ENCODE peak calls at places on chromosomes 11 and 22, in six cellular contexts. I is stomach, Y is endothelial cell of umbilical vein, E is lower leg skin, T is adrenal gland, K is Peyer's patch. D is an unnamed sample.

GRCh38 chr22:41598081-41598480 is 8.4 kb upstream of the PMM1 start:
- DNase-seq in I (no peak), Y (peak; percentile 67), E (no peak), T (peak; percentile 58), K (no peak), D (no peak)

GRCh38 chr22:49015459-49015858 is 812.2 kb downstream of the BRD1 start:
- DNase-seq in I (peak; percentile 15), Y (no peak), E (peak; percentile 76), T (peak; percentile 2), K (no peak), D (no peak)

GRCh38 chr11:61657566-61657965 is 22.6 kb upstream of the DAGLA start:
- DNase-seq in I (no peak), Y (peak; percentile 37), E (no peak), T (no peak), K (no peak), D (peak; percentile 54)

GRCh38 chr11:29231991-29232390 is 784.8 kb downstream of the KCNA4 start:
- DNase-seq in I (no peak), Y (no peak), E (no peak), T (no peak), K (no peak), D (no peak)

GRCh38 chr22:30267382-30268302 is 991 bp upstream of the OSM start:
- DNase-seq in I (no peak), Y (no peak), E (no peak), T (no peak), K (peak; percentile 56), D (no peak)

GRCh38 chr11:74949748-74950127 is 672 bp downstream of the SPCS2 start:
- DNase-seq in I (no peak), Y (peak; percentile 36), E (no peak), T (no peak), K (no peak), D (no peak)

GRCh38 chr11:118607401-118608267 is at the start of gene PHLDB1:
- DNase-seq in I (peak; percentile 46), Y (peak; percentile 70), E (peak; percentile 92), T (peak; percentile 51), K (peak; percentile 40), D (peak; percentile 66)

GRCh38 chr11:47437746-47438418 is 11.1 kb downstream of the RAPSN start:
- DNase-seq in I (peak; percentile 72), Y (no peak), E (no peak), T (peak; percentile 88), K (no peak), D (peak; percentile 73)

DNA sequence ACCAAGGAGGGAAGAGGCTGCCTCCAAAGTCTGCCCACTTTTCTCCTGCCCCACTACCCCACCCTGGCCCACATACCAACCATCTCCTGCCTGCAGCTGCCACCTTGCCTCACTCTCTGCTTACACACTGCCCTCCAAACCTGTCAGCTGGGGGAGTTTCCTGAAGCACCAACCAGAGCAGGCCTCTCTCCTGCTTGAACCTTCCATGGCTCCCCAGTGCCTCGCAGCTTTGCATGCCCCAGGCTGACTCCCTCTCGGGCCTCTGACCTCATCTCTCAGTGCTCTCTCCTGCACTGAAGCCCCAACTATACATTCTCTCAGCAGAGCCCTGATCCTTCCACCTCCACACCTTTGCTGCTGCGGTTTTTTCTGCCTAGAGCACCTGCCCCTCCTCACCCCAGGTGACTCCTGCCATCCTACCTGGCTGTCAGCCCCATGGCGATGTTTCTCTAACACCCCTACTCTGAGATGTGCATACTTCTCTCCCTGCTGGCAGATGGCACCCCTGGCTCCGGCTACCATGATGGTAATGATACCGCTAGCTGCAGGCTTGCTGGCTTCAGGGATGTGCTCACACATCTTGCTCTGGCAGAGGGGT is 43.5 kb downstream of the MN1 start:
- DNase-seq in I (no peak), Y (no peak), E (no peak), T (no peak), K (no peak), D (no peak)
- TF ChIP-seq POLR2A in I (no peak), Y (no peak), E (no peak), T (no peak), K (no peak), D (no peak)

DNA sequence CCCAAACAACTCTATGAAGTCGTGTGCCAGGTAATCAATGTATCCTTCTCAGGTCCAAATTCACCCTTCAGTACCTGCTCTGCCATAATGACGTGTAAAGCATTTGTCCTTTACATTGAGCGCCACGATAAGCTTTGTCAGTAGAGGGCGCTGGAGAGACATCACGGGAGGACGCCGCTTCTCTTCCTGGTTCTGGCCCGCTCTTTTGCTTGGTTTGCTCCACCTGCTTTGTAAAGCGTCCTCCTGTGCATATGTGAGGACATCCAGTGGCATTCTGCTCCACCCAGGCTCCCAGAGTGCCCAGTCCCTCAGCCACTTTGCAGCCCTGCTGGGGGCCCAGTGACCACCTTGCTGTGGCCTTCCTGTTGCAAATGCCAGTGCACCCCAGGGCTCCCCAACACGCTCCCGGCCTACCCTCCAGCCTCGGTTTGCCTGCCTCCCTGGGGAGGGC is 61.1 kb downstream of the WT1 start:
- DNase-seq in I (no peak), Y (peak; percentile 35), E (peak; percentile 57), T (no peak), K (no peak), D (peak; percentile 17)
- TF ChIP-seq CTCF in I (no peak), Y (peak; percentile 62), E (no peak), T (peak; percentile 18), K (no peak), D (no peak)

GRCh38 chr11:123196060-123196714 is 1.1 kb upstream of the CLMP start:
- DNase-seq in I (no peak), Y (no peak), E (peak; percentile 67), T (no peak), K (no peak), D (no peak)
- H3K4me3 ChIP-seq in I (peak overlapping the region; percentile 47), Y (no peak overlapping the region), E (no peak overlapping the region), T (no peak overlapping the region), K (no peak overlapping the region), D (no peak overlapping the region)

DNA sequence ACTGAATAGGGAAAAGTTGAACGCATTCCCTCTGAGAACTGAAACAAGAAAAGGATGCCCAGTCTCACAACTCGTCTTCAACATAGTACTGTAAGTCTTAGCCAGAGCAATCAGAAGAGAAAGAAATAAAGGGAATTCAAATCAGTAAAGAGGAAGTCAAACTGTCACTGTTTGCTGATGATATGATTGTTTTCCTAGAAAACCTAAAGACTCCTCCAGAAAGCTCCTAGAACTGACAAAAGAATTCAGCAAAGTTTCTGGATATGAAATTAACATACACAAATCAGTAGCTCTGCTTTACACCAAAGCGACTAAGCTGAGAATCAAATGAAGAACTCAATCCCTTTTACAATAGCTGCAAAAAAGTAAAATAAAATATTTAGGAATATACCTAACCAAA is 471.2 kb upstream of the CNTN5 start:
- DNase-seq in I (no peak), Y (no peak), E (no peak), T (no peak), K (no peak), D (no peak)
- TF ChIP-seq POLR2A in I (no peak), Y (no peak), E (no peak), T (no peak), K (no peak), D (no peak)

GRCh38 chr22:23411739-23412138 is 168.4 kb downstream of the IGLL1 start:
- DNase-seq in I (no peak), Y (no peak), E (no peak), T (no peak), K (no peak), D (no peak)

GRCh38 chr22:23414727-23415489 is 165.2 kb downstream of the IGLL1 start:
- DNase-seq in I (peak; percentile 23), Y (no peak), E (peak; percentile 76), T (no peak), K (no peak), D (no peak)

GRCh38 chr22:23408321-23408720 is 171.8 kb downstream of the IGLL1 start:
- DNase-seq in I (no peak), Y (no peak), E (no peak), T (no peak), K (no peak), D (no peak)

GRCh38 chr22:23409976-23410375 is 170.1 kb downstream of the IGLL1 start:
- DNase-seq in I (peak; percentile 5), Y (no peak), E (no peak), T (no peak), K (no peak), D (no peak)

DNA sequence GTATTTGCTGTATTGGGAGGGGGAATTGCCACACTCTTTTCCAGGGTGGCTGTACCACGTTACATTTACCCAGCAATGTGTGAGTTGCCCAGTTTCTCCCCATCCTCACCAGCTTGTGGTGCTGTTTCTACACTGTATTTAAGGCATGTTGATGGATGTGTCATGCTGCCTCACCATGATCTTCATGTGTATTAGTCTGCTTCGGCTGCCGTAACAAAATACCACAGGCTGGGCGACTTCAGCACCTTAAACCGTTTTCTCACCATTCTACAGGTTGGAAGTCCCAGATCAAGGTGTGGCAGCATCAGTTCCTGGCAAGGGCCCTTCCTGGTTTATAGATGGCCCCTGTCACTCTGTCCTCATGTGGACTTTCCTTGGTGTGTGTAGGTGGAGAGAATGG is 169.7 kb downstream of the IGLL1 start:
- DNase-seq in I (peak; percentile 5), Y (no peak), E (no peak), T (no peak), K (no peak), D (no peak)
- TF ChIP-seq CTCF in I (no peak), Y (no peak), E (no peak), T (no peak), K (no peak), D (no peak)